ENCODE peak calls at places on chromosome 14, in eight cellular contexts. R, M, B, X, G, O, T and V are unnamed samples.
A peak's percentile ranks its signal among the peaks of the same experiment; 100 is the strongest.

GRCh38 chr14:69287096-69287991 is 27.4 kb downstream of the GALNT16 start:
- DNase-seq in R (no peak), M (no peak), B (peak; percentile 94), X (no peak), G (no peak), O (no peak), T (no peak), V (no peak)

GRCh38 chr14:64444140-64444539 is 21.2 kb upstream of the AKAP5 start:
- DNase-seq in R (no peak), M (no peak), B (no peak), X (no peak), G (no peak), O (no peak), T (no peak), V (no peak)

GRCh38 chr14:32934891-32935633 is 3.6 kb upstream of the NPAS3 start:
- DNase-seq in R (no peak), M (no peak), B (peak; percentile 22), X (peak; percentile 14), G (no peak), O (no peak), T (no peak), V (no peak)

GRCh38 chr14:35254736-35255135 is 37.4 kb upstream of the PSMA6 start:
- DNase-seq in R (no peak), M (no peak), B (no peak), X (no peak), G (no peak), O (no peak), T (no peak), V (no peak)

GRCh38 chr14:21868442-21869046 is 194.9 kb upstream of the OR4E1 start:
- DNase-seq in R (peak; percentile 34), M (peak; percentile 67), B (peak; percentile 81), X (peak; percentile 76), G (peak; percentile 39), O (peak; percentile 22), T (peak; percentile 61), V (no peak)

GRCh38 chr14:96564389-96564788 is 62.2 kb downstream of the PAPOLA start:
- DNase-seq in R (no peak), M (no peak), B (peak; percentile 23), X (no peak), G (no peak), O (no peak), T (no peak), V (no peak)

GRCh38 chr14:24240110-24240918 is 2.1 kb downstream of the TINF2 start:
- DNase-seq in R (no peak), M (no peak), B (no peak), X (no peak), G (no peak), O (no peak), T (no peak), V (no peak)

GRCh38 chr14:32217301-32217700 is 14.2 kb upstream of the RNU6-8 start:
- DNase-seq in R (no peak), M (no peak), B (peak; percentile 98), X (no peak), G (no peak), O (no peak), T (no peak), V (no peak)

GRCh38 chr14:29601559-29602109 is 326.0 kb downstream of the PRKD1 start:
- DNase-seq in R (peak; percentile 6), M (no peak), B (peak; percentile 33), X (no peak), G (no peak), O (no peak), T (no peak), V (no peak)

GRCh38 chr14:21454843-21455550 is 926 bp downstream of the CHD8 start:
- DNase-seq in R (no peak), M (no peak), B (peak; percentile 67), X (no peak), G (peak; percentile 16), O (no peak), T (no peak), V (no peak)

GRCh38 chr14:99055019-99055418 is 217.0 kb downstream of the BCL11B start:
- DNase-seq in R (no peak), M (no peak), B (no peak), X (no peak), G (peak; percentile 38), O (no peak), T (no peak), V (no peak)

GRCh38 chr14:61321385-61322010 is at the start of gene PRKCH:
- DNase-seq in R (peak; percentile 61), M (peak; percentile 79), B (peak; percentile 52), X (peak; percentile 74), G (peak; percentile 67), O (peak; percentile 47), T (peak; percentile 69), V (no peak)

GRCh38 chr14:76767681-76768055 is 6.4 kb downstream of the VASH1 start:
- DNase-seq in R (no peak), M (no peak), B (no peak), X (no peak), G (no peak), O (no peak), T (no peak), V (no peak)

GRCh38 chr14:97367278-97367677 is 570.1 kb downstream of the VRK1 start:
- DNase-seq in R (no peak), M (no peak), B (no peak), X (no peak), G (no peak), O (no peak), T (no peak), V (no peak)

GRCh38 chr14:22555573-22556011 is 33.4 kb downstream of the DAD1 start:
- DNase-seq in R (no peak), M (peak; percentile 44), B (no peak), X (no peak), G (peak; percentile 18), O (no peak), T (no peak), V (no peak)

GRCh38 chr14:99604766-99605298 is 825 bp upstream of the CCDC85C start:
- DNase-seq in R (no peak), M (no peak), B (no peak), X (peak; percentile 62), G (peak; percentile 39), O (peak; percentile 35), T (no peak), V (no peak)

GRCh38 chr14:104389326-104390220 is 190.0 kb upstream of the C14orf180 start:
- DNase-seq in R (no peak), M (peak; percentile 46), B (no peak), X (no peak), G (no peak), O (peak; percentile 7), T (no peak), V (no peak)

GRCh38 chr14:24040692-24041091 is 11.1 kb upstream of the CARMIL3 start:
- DNase-seq in R (no peak), M (no peak), B (no peak), X (no peak), G (no peak), O (no peak), T (no peak), V (no peak)

GRCh38 chr14:54818201-54819133 is 84.2 kb downstream of the GCH1 start:
- DNase-seq in R (no peak), M (no peak), B (no peak), X (no peak), G (peak; percentile 64), O (no peak), T (no peak), V (peak; percentile 73)

GRCh38 chr14:52077261-52077984 is 8.6 kb upstream of the NID2 start:
- DNase-seq in R (no peak), M (no peak), B (no peak), X (no peak), G (no peak), O (no peak), T (no peak), V (no peak)

GRCh38 chr14:83478741-83479140 is 1945.1 kb upstream of the SEL1L start:
- DNase-seq in R (no peak), M (no peak), B (no peak), X (no peak), G (no peak), O (no peak), T (no peak), V (no peak)

GRCh38 chr14:90419200-90419599 is 22.4 kb downstream of the CALM1 start:
- DNase-seq in R (no peak), M (no peak), B (peak; percentile 69), X (peak; percentile 27), G (peak; percentile 84), O (no peak), T (no peak), V (peak; percentile 85)

GRCh38 chr14:36443374-36443773 is 76.7 kb downstream of the NKX2-1 start:
- DNase-seq in R (no peak), M (no peak), B (no peak), X (no peak), G (no peak), O (no peak), T (no peak), V (no peak)

GRCh38 chr14:24879661-24880381 is 170.1 kb downstream of the STXBP6 start:
- DNase-seq in R (no peak), M (no peak), B (no peak), X (no peak), G (no peak), O (no peak), T (no peak), V (no peak)

GRCh38 chr14:70730393-70730792 is 78.9 kb downstream of the MAP3K9 start:
- DNase-seq in R (no peak), M (no peak), B (no peak), X (no peak), G (no peak), O (no peak), T (no peak), V (no peak)

GRCh38 chr14:32022938-32023466 is 54.1 kb upstream of the ARHGAP5 start:
- DNase-seq in R (no peak), M (no peak), B (no peak), X (no peak), G (no peak), O (no peak), T (no peak), V (no peak)

GRCh38 chr14:102589761-102590290 is 2.6 kb upstream of the RCOR1 start:
- DNase-seq in R (no peak), M (no peak), B (no peak), X (no peak), G (no peak), O (no peak), T (no peak), V (no peak)

GRCh38 chr14:50816419-50817047 is 14.4 kb downstream of the NIN start:
- DNase-seq in R (no peak), M (no peak), B (no peak), X (no peak), G (no peak), O (no peak), T (no peak), V (no peak)

GRCh38 chr14:77660754-77661153 is 44.3 kb upstream of the SPTLC2 start:
- DNase-seq in R (no peak), M (no peak), B (peak; percentile 99), X (no peak), G (no peak), O (no peak), T (no peak), V (no peak)

GRCh38 chr14:48974994-48975393 is 611.2 kb downstream of the RPS29 start:
- DNase-seq in R (no peak), M (no peak), B (no peak), X (no peak), G (no peak), O (no peak), T (no peak), V (no peak)

GRCh38 chr14:50719911-50720759 is 52.0 kb upstream of the SAV1 start:
- DNase-seq in R (no peak), M (no peak), B (no peak), X (no peak), G (peak; percentile 24), O (no peak), T (no peak), V (no peak)

GRCh38 chr14:34424488-34424887 is 37.6 kb downstream of the SPTSSA start:
- DNase-seq in R (no peak), M (no peak), B (no peak), X (no peak), G (peak; percentile 27), O (no peak), T (no peak), V (no peak)

GRCh38 chr14:100239200-100239839 is 376 bp downstream of the YY1 start:
- DNase-seq in R (no peak), M (peak; percentile 19), B (no peak), X (no peak), G (no peak), O (no peak), T (peak; percentile 32), V (no peak)

GRCh38 chr14:22580604-22581003 is 8.4 kb downstream of the DAD1 start:
- DNase-seq in R (no peak), M (no peak), B (peak; percentile 48), X (no peak), G (no peak), O (no peak), T (no peak), V (no peak)